ENCODE peak calls at places on chromosomes 4 and X, in eight cellular contexts. W is T-helper 17 cell; P is stimulated activated CD8-positive, alpha-beta memory T cell treated with anti-CD3 and anti-CD28 coated beads, Interleukin-15, amount 100 ng/mL, for 1 hour; Z is activated gamma-delta T cell treated with Interleukin-2 at 50 U/mL for 16 hours; R is activated naive CD4-positive, alpha-beta T cell; H is AG09309; T is mucosa of descending colon; N is ureter. E is an unnamed sample.

GRCh38 chr4:141134051-141134450 is 782 bp upstream of the RNF150 start:
- DNase-seq in P (no peak), Z (no peak), H (no peak), W (no peak), T (no peak), R (no peak), N (no peak), E (no peak)

GRCh38 chrX:12814434-12814833 is 23.2 kb downstream of the PRPS2 start:
- DNase-seq in P (peak), N (peak), H (peak), T (peak), R (no peak), W (peak), Z (peak), E (peak)

GRCh38 chr4:37365888-37366287 is 121.3 kb downstream of the NWD2 start:
- DNase-seq in N (no peak), W (no peak), T (no peak), H (no peak), P (no peak), Z (no peak), R (no peak), E (no peak)

GRCh38 chr4:177485528-177485927 is 43.3 kb upstream of the AGA start:
- DNase-seq in Z (no peak), N (no peak), T (no peak), W (no peak), R (no peak), P (no peak), H (no peak), E (no peak)

GRCh38 chrX:23334536-23334870 is at the start of gene PTCHD1:
- DNase-seq in H (no peak), Z (no peak), N (no peak), W (no peak), P (no peak), T (no peak), R (no peak), E (no peak)

GRCh38 chrX:2784026-2784425 is 32.2 kb downstream of the XG start:
- DNase-seq in P (no peak), H (no peak), T (no peak), R (no peak), Z (no peak), W (no peak), N (no peak), E (no peak)

GRCh38 chr4:56611501-56611900 is 69.6 kb downstream of the HOPX start:
- DNase-seq in Z (no peak), T (no peak), P (no peak), W (no peak), N (no peak), R (no peak), H (no peak), E (no peak)

GRCh38 chr4:37795796-37796195 is 30.7 kb upstream of the PGM2 start:
- DNase-seq in P (no peak), T (no peak), H (no peak), W (no peak), Z (no peak), R (no peak), N (no peak), E (no peak)

GRCh38 chrX:47568656-47569295 is 7.8 kb downstream of the ARAF start:
- DNase-seq in R (no peak), N (no peak), W (peak), T (peak), H (no peak), P (no peak), Z (peak), E (no peak)

GRCh38 chrX:134174859-134175258 is 62.1 kb upstream of the CCDC160 start:
- DNase-seq in W (no peak), N (no peak), R (no peak), H (no peak), P (no peak), T (no peak), Z (no peak), E (no peak)

GRCh38 chr4:173505924-173506779 is 23.9 kb downstream of the HAND2 start:
- DNase-seq in P (no peak), R (no peak), Z (no peak), N (no peak), H (no peak), T (peak), W (no peak), E (peak)

GRCh38 chr4:120977435-120977997 is 55.0 kb upstream of the PRDM5 start:
- DNase-seq in P (no peak), Z (no peak), R (no peak), H (peak), T (peak), W (no peak), N (no peak), E (peak)

GRCh38 chr4:113951263-113951662 is 28.2 kb downstream of the ARSJ start:
- DNase-seq in R (no peak), P (no peak), N (no peak), W (no peak), Z (no peak), T (peak), H (no peak), E (peak)

GRCh38 chrX:136121788-136122187 is 25.5 kb upstream of the FHL1 start:
- DNase-seq in N (no peak), R (no peak), P (no peak), H (no peak), W (no peak), T (no peak), Z (no peak), E (no peak)

GRCh38 chr4:70722199-70722791 is 531 bp downstream of the RUFY3 start:
- DNase-seq in R (no peak), N (no peak), W (no peak), Z (peak), H (no peak), P (no peak), T (no peak), E (no peak)

GRCh38 chr4:113070755-113071154 is 21.3 kb downstream of the ANK2 start:
- DNase-seq in R (no peak), H (no peak), Z (no peak), W (no peak), T (no peak), N (no peak), P (no peak), E (no peak)

GRCh38 chr4:122992111-122992510 is 69.7 kb upstream of the NUDT6 start:
- DNase-seq in H (peak), R (no peak), Z (no peak), W (no peak), P (no peak), N (no peak), T (no peak), E (no peak)

GRCh38 chr4:138398297-138398696 is 156.1 kb upstream of the SLC7A11 start:
- DNase-seq in R (no peak), T (no peak), W (no peak), H (no peak), P (no peak), Z (no peak), N (no peak), E (no peak)

GRCh38 chr4:157270108-157270507 is 49.6 kb downstream of the GRIA2 start:
- DNase-seq in N (no peak), P (no peak), T (no peak), H (no peak), W (no peak), Z (no peak), R (no peak), E (no peak)

GRCh38 chr4:110702326-110702725 is 79.4 kb upstream of the PITX2 start:
- DNase-seq in P (no peak), W (no peak), R (no peak), H (no peak), Z (no peak), T (no peak), N (no peak), E (no peak)

GRCh38 chrX:13401724-13402123 is 81.9 kb upstream of the ATXN3L start:
- DNase-seq in Z (no peak), R (no peak), N (no peak), W (no peak), T (no peak), P (no peak), H (no peak), E (no peak)

GRCh38 chr4:140928880-140929279 is 172.7 kb upstream of the TBC1D9 start:
- DNase-seq in N (no peak), H (no peak), P (no peak), W (no peak), T (no peak), Z (no peak), R (no peak), E (no peak)

GRCh38 chr4:107147864-107148263 is 111.8 kb upstream of the DKK2 start:
- DNase-seq in H (no peak), N (no peak), R (no peak), T (no peak), Z (no peak), W (no peak), P (no peak), E (no peak)

GRCh38 chr4:117549624-117550023 is 464.2 kb upstream of the TRAM1L1 start:
- DNase-seq in P (no peak), T (no peak), W (no peak), N (no peak), H (no peak), R (no peak), Z (no peak), E (no peak)

GRCh38 chrX:112638691-112639090 is 41.0 kb downstream of the LHFPL1 start:
- DNase-seq in N (no peak), H (no peak), W (no peak), Z (no peak), T (no peak), P (no peak), R (no peak), E (no peak)